ENCODE peak calls at places on chromosomes 11 and 22, in seven cellular contexts. One of them, this sample, is unnamed.

GRCh38 chr22:38718414-38718813 is 12.7 kb downstream of the GTPBP1 start:
- DNase-seq in H4: peak; percentile 88
- DNase-seq in T-helper 1 cell: no peak
- DNase-seq in glomerular endothelial cell: no peak
- DNase-seq in EL: peak; percentile 91
- DNase-seq in islet precursor cell: peak; percentile 87
- DNase-seq in occipital lobe: peak; percentile 36
- DNase-seq in this sample: no peak

GRCh38 chr11:3219281-3219892 is 774 bp upstream of the MRGPRG start:
- DNase-seq in occipital lobe: no peak
- DNase-seq in islet precursor cell: peak; percentile 51
- DNase-seq in H4: no peak
- DNase-seq in T-helper 1 cell: no peak
- DNase-seq in glomerular endothelial cell: no peak
- DNase-seq in EL: no peak
- DNase-seq in this sample: no peak

GRCh38 chr11:134101292-134101691 is 32.4 kb downstream of the JAM3 start:
- DNase-seq in H4: no peak
- DNase-seq in glomerular endothelial cell: no peak
- DNase-seq in T-helper 1 cell: no peak
- DNase-seq in islet precursor cell: no peak
- DNase-seq in EL: peak; percentile 6
- DNase-seq in occipital lobe: no peak
- DNase-seq in this sample: no peak

GRCh38 chr22:37196539-37197450 is 8.7 kb upstream of the C1QTNF6 start:
- DNase-seq in T-helper 1 cell: no peak
- DNase-seq in EL: peak; percentile 92
- DNase-seq in occipital lobe: no peak
- DNase-seq in H4: peak; percentile 65
- DNase-seq in glomerular endothelial cell: no peak
- DNase-seq in islet precursor cell: peak; percentile 78
- DNase-seq in this sample: no peak

GRCh38 chr11:63838150-63838681 is 694 bp upstream of the MARK2 start:
- DNase-seq in T-helper 1 cell: no peak
- DNase-seq in islet precursor cell: peak; percentile 59
- DNase-seq in H4: no peak
- DNase-seq in EL: no peak
- DNase-seq in glomerular endothelial cell: no peak
- DNase-seq in occipital lobe: no peak
- DNase-seq in this sample: no peak

GRCh38 chr22:45993841-45994240 is 16.9 kb upstream of the WNT7B start:
- DNase-seq in T-helper 1 cell: no peak
- DNase-seq in islet precursor cell: no peak
- DNase-seq in occipital lobe: no peak
- DNase-seq in H4: no peak
- DNase-seq in glomerular endothelial cell: no peak
- DNase-seq in EL: no peak
- DNase-seq in this sample: no peak

GRCh38 chr22:38781033-38781432 is 12.9 kb downstream of the DNAL4 start:
- DNase-seq in occipital lobe: no peak
- DNase-seq in glomerular endothelial cell: no peak
- DNase-seq in islet precursor cell: peak; percentile 41
- DNase-seq in EL: no peak
- DNase-seq in H4: no peak
- DNase-seq in T-helper 1 cell: no peak
- DNase-seq in this sample: no peak

GRCh38 chr22:27718186-27719032 is 83.1 kb downstream of the MN1 start:
- DNase-seq in EL: peak; percentile 94
- DNase-seq in T-helper 1 cell: no peak
- DNase-seq in occipital lobe: no peak
- DNase-seq in glomerular endothelial cell: peak; percentile 22
- DNase-seq in islet precursor cell: peak; percentile 95
- DNase-seq in H4: peak; percentile 79
- DNase-seq in this sample: no peak

GRCh38 chr22:44608606-44609226 is 93.3 kb upstream of the PRR5 start:
- DNase-seq in T-helper 1 cell: no peak
- DNase-seq in H4: no peak
- DNase-seq in glomerular endothelial cell: no peak
- DNase-seq in EL: no peak
- DNase-seq in islet precursor cell: no peak
- DNase-seq in occipital lobe: no peak
- DNase-seq in this sample: no peak

GRCh38 chr11:44615041-44615513 is 49.6 kb downstream of the CD82 start:
- DNase-seq in EL: no peak
- DNase-seq in islet precursor cell: no peak
- DNase-seq in H4: no peak
- DNase-seq in T-helper 1 cell: no peak
- DNase-seq in glomerular endothelial cell: no peak
- DNase-seq in occipital lobe: no peak
- DNase-seq in this sample: no peak

GRCh38 chr11:22076215-22076930 is 116.5 kb upstream of the ANO5 start:
- DNase-seq in glomerular endothelial cell: no peak
- DNase-seq in H4: no peak
- DNase-seq in occipital lobe: no peak
- DNase-seq in islet precursor cell: no peak
- DNase-seq in T-helper 1 cell: no peak
- DNase-seq in EL: no peak
- DNase-seq in this sample: no peak

This sample was measured in activated naive CD8-positive, alpha-beta T cell treated with anti-CD3 and anti-CD28 coated beads, Interleukin-2, amount 50 U/mL, for 24 hours.